ENCODE peak calls at places on chromosomes 6 and 20, in ten cellular contexts. Y is fibroblast of lung; J is SJSA1; E is cardiac muscle cell; T is left lung; F is K562; U is effector memory CD4-positive, alpha-beta T cell; R is CD8-positive, alpha-beta T cell; X is BE2C; K is esophagus squamous epithelium. C is an unnamed sample. For H3K36me3, the result is how much of the 10 kb centered on the place peaks cover.

GRCh38 chr20:34066476-34067090 is 45.5 kb downstream of the EIF2S2 start:
- DNase-seq in Y (no peak), J (no peak), E (peak), T (no peak), F (no peak), U (no peak), R (no peak), X (no peak), K (no peak), C (no peak)

GRCh38 chr6:106085687-106085983 is 501 bp upstream of the PRDM1 start:
- DNase-seq in Y (no peak), J (peak), E (no peak), T (no peak), F (no peak), U (no peak), R (no peak), X (no peak), K (no peak), C (no peak)

GRCh38 chr20:14717124-14718004 is 380.0 kb upstream of the FLRT3 start:
- DNase-seq in Y (no peak), J (no peak), E (no peak), T (no peak), F (no peak), U (no peak), R (no peak), X (no peak), K (no peak), C (no peak)

GRCh38 chr6:32255212-32256153 is 31.6 kb upstream of the NOTCH4 start:
- DNase-seq in Y (peak), J (peak), E (peak), T (peak), F (peak), U (peak), R (peak), X (peak), K (no peak), C (peak)

GRCh38 chr20:39152126-39152525 is 190.0 kb downstream of the DHX35 start:
- DNase-seq in Y (no peak), J (no peak), E (no peak), T (no peak), F (no peak), U (no peak), R (no peak), X (no peak), K (no peak), C (no peak)

GRCh38 chr20:47309806-47310426 is 46.6 kb downstream of the ZMYND8 start:
- DNase-seq in Y (no peak), J (no peak), E (no peak), T (no peak), F (no peak), U (no peak), R (no peak), X (no peak), K (no peak), C (no peak)

GRCh38 chr6:16318538-16318937 is 80.2 kb downstream of the GMPR start:
- DNase-seq in Y (peak), J (peak), E (peak), T (no peak), F (no peak), U (no peak), R (peak), X (no peak), K (no peak), C (no peak)

GRCh38 chr6:16471222-16471784 is 232.9 kb downstream of the GMPR start:
- DNase-seq in Y (peak), J (no peak), E (no peak), T (no peak), F (no peak), U (no peak), R (no peak), X (no peak), K (no peak), C (no peak)

GRCh38 chr20:56222201-56222600 is 26.3 kb upstream of the MC3R start:
- DNase-seq in Y (peak), J (no peak), E (no peak), T (no peak), F (no peak), U (no peak), R (no peak), X (no peak), K (no peak), C (no peak)

GRCh38 chr6:251920-252319 is 40.4 kb upstream of the DUSP22 start:
- DNase-seq in Y (no peak), J (no peak), E (no peak), T (no peak), F (no peak), U (no peak), R (no peak), X (no peak), K (no peak), C (no peak)

GRCh38 chr6:64217721-64218603 is 582.4 kb downstream of the PHF3 start:
- DNase-seq in Y (peak), J (peak), E (peak), T (no peak), F (no peak), U (no peak), R (no peak), X (no peak), K (no peak), C (no peak)

GRCh38 chr6:17267586-17267985 is 13.6 kb upstream of the RBM24 start:
- DNase-seq in Y (peak), J (no peak), E (no peak), T (no peak), F (no peak), U (no peak), R (no peak), X (no peak), K (no peak), C (no peak)

GRCh38 chr20:2065111-2065510 is 36.5 kb upstream of the STK35 start:
- DNase-seq in Y (no peak), J (no peak), E (no peak), T (no peak), F (no peak), U (no peak), R (no peak), X (no peak), K (no peak), C (no peak)

GRCh38 chr6:161618816-161619454 is 345.1 kb upstream of the AGPAT4 start:
- DNase-seq in Y (peak), J (peak), E (peak), T (no peak), F (peak), U (no peak), R (no peak), X (peak), K (no peak), C (no peak)

GRCh38 chr6:48883116-48883515 is 579.9 kb downstream of the MMUT start:
- DNase-seq in Y (no peak), J (no peak), E (peak), T (no peak), F (no peak), U (no peak), R (no peak), X (no peak), K (no peak), C (no peak)

GRCh38 chr6:160523223-160523622 is 140.9 kb downstream of the LPA start:
- DNase-seq in Y (no peak), J (no peak), E (no peak), T (no peak), F (peak), U (no peak), R (no peak), X (no peak), K (no peak), C (no peak)

GRCh38 chr20:50380697-50381040 is 129.5 kb upstream of the PTPN1 start:
- DNase-seq in Y (peak), J (peak), E (peak), T (no peak), F (no peak), U (no peak), R (no peak), X (peak), K (no peak), C (no peak)

GRCh38 chr20:35735828-35736470 is 6.1 kb downstream of the RBM39 start:
- DNase-seq in Y (no peak), J (no peak), E (no peak), T (no peak), F (no peak), U (no peak), R (no peak), X (no peak), K (no peak), C (no peak)

GRCh38 chr20:54475334-54476287 is at the start of gene DOK5:
- DNase-seq in Y (peak), J (no peak), E (peak), T (peak), F (no peak), U (no peak), R (no peak), X (no peak), K (no peak), C (no peak)

GRCh38 chr20:36653456-36653855 is 7.5 kb upstream of the SLA2 start:
- DNase-seq in Y (no peak), J (no peak), E (no peak), T (no peak), F (no peak), U (no peak), R (no peak), X (no peak), K (no peak), C (no peak)

GRCh38 chr6:39056681-39057080 is 8.1 kb downstream of the GLP1R start:
- DNase-seq in Y (no peak), J (no peak), E (no peak), T (no peak), F (no peak), U (no peak), R (no peak), X (no peak), K (no peak), C (no peak)

GRCh38 chr6:79544299-79544927 is 7.2 kb upstream of the LCA5 start:
- DNase-seq in Y (peak), J (peak), E (peak), T (no peak), F (peak), U (no peak), R (no peak), X (no peak), K (no peak), C (no peak)

GRCh38 chr6:137894779-137895385 is 27.8 kb downstream of the TNFAIP3 start:
- DNase-seq in Y (peak), J (no peak), E (no peak), T (no peak), F (no peak), U (no peak), R (no peak), X (no peak), K (no peak), C (no peak)

GRCh38 chr20:17077030-17077429 is 149.8 kb upstream of the PCSK2 start:
- DNase-seq in Y (no peak), J (no peak), E (no peak), T (no peak), F (no peak), U (no peak), R (no peak), X (no peak), K (no peak), C (no peak)

GRCh38 chr6:150118642-150119041 is 24.2 kb upstream of the PPP1R14C start:
- DNase-seq in Y (no peak), J (no peak), E (no peak), T (no peak), F (no peak), U (no peak), R (no peak), X (no peak), K (no peak), C (no peak)

GRCh38 chr6:39754493-39755115 is 29.4 kb upstream of the KIF6 start:
- DNase-seq in Y (no peak), J (no peak), E (peak), T (no peak), F (no peak), U (no peak), R (no peak), X (no peak), K (no peak), C (no peak)

GRCh38 chr6:18053555-18054445 is 66.4 kb upstream of the KIF13A start:
- DNase-seq in Y (no peak), J (no peak), E (no peak), T (no peak), F (peak), U (no peak), R (no peak), X (no peak), K (no peak), C (no peak)

GRCh38 chr6:23659125-23659524 is 466.9 kb upstream of the NRSN1 start:
- DNase-seq in Y (peak), J (no peak), E (peak), T (no peak), F (no peak), U (no peak), R (no peak), X (peak), K (no peak), C (no peak)

GRCh38 chr6:22363966-22364296 is 67.1 kb upstream of the PRL start:
- DNase-seq in Y (no peak), J (no peak), E (no peak), T (no peak), F (no peak), U (no peak), R (no peak), X (no peak), K (no peak), C (no peak)

GRCh38 chr6:147142684-147143245 is 61.5 kb upstream of the STXBP5 start:
- DNase-seq in Y (peak), J (no peak), E (no peak), T (no peak), F (no peak), U (no peak), R (no peak), X (no peak), K (no peak), C (no peak)

GRCh38 chr6:148414836-148415235 is 72.2 kb downstream of the SASH1 start:
- DNase-seq in Y (peak), J (peak), E (peak), T (no peak), F (no peak), U (no peak), R (no peak), X (no peak), K (no peak), C (no peak)

GRCh38 chr6:89412071-89413005 is at the start of gene RRAGD:
- DNase-seq in Y (no peak), J (no peak), E (peak), T (peak), F (peak), U (peak), R (peak), X (peak), K (no peak), C (no peak)

GRCh38 chr6:15996030-15996429 is 132.9 kb upstream of the MYLIP start:
- DNase-seq in Y (no peak), J (no peak), E (peak), T (no peak), F (peak), U (no peak), R (no peak), X (no peak), K (no peak), C (no peak)

GRCh38 chr20:40692240-40693011 is 3.4 kb upstream of the MAFB start:
- DNase-seq in Y (no peak), J (no peak), E (no peak), T (no peak), F (no peak), U (no peak), R (no peak), X (no peak), K (no peak), C (no peak)

DNA sequence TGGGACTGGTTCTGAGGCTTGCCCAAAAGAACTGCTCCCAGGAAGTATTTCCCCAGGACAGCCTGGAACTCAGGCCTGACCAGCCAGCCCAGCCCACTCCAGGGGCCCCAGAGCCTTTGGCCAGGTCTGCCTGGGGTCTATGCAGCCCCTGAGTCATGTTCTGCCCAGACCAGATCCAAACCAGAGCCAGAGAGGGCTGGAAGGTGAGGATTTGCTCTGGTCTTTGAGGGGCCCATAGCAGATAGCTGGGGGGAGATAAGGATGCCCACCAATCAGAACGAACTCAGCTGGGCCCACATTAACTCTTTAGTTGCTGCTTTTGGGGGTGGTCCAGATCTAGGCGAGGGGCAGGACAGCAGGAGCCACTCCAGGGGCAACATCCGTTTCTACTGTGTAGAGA is 16.8 kb downstream of the C6orf132 start:
- DNase-seq in Y (no peak), J (no peak), E (no peak), T (no peak), F (no peak), U (no peak), R (no peak), X (no peak), K (no peak), C (no peak)
- H3K36me3 ChIP-seq in Y (under half), J (under half), E (under half), T (under half), F (under half), U (under half), R (under half), X (under half), K (under half), C (under half)

GRCh38 chr20:62890444-62890843 is 28.8 kb upstream of the TCFL5 start:
- DNase-seq in Y (no peak), J (no peak), E (no peak), T (no peak), F (no peak), U (no peak), R (no peak), X (no peak), K (no peak), C (no peak)
- H3K36me3 ChIP-seq in Y (under half), J (half or more), E (half or more), T (half or more), F (half or more), U (half or more), R (half or more), X (half or more), K (half or more), C (under half)

GRCh38 chr20:37867289-37868195 is 35.4 kb upstream of the VSTM2L start:
- DNase-seq in Y (no peak), J (no peak), E (peak), T (no peak), F (no peak), U (no peak), R (no peak), X (no peak), K (no peak), C (no peak)

GRCh38 chr20:37866051-37866450 is 36.9 kb upstream of the VSTM2L start:
- DNase-seq in Y (no peak), J (no peak), E (no peak), T (no peak), F (no peak), U (no peak), R (no peak), X (no peak), K (no peak), C (no peak)

GRCh38 chr20:37859406-37860171 is 43.3 kb upstream of the VSTM2L start:
- DNase-seq in Y (no peak), J (no peak), E (no peak), T (no peak), F (no peak), U (no peak), R (no peak), X (no peak), K (no peak), C (no peak)

GRCh38 chr20:37864275-37864674 is 38.7 kb upstream of the VSTM2L start:
- DNase-seq in Y (no peak), J (no peak), E (no peak), T (no peak), F (no peak), U (no peak), R (no peak), X (no peak), K (no peak), C (no peak)

GRCh38 chr20:37863289-37863688 is 39.6 kb upstream of the VSTM2L start:
- DNase-seq in Y (no peak), J (no peak), E (no peak), T (no peak), F (no peak), U (no peak), R (no peak), X (no peak), K (no peak), C (no peak)
- H3K36me3 ChIP-seq in Y (under half), J (under half), E (under half), T (half or more), F (under half), U (under half), R (under half), X (under half), K (under half), C (under half)

GRCh38 chr6:134686071-134686470 is 263.8 kb downstream of the ALDH8A1 start:
- DNase-seq in Y (peak), J (no peak), E (no peak), T (no peak), F (no peak), U (no peak), R (no peak), X (no peak), K (no peak), C (no peak)

GRCh38 chr6:134689177-134689576 is 260.7 kb downstream of the ALDH8A1 start:
- DNase-seq in Y (no peak), J (no peak), E (no peak), T (no peak), F (no peak), U (no peak), R (no peak), X (peak), K (no peak), C (no peak)

GRCh38 chr6:134689676-134690447 is 260.0 kb downstream of the ALDH8A1 start:
- DNase-seq in Y (no peak), J (no peak), E (no peak), T (no peak), F (no peak), U (no peak), R (no peak), X (peak), K (no peak), C (no peak)

GRCh38 chr6:134692008-134692407 is 257.9 kb downstream of the ALDH8A1 start:
- DNase-seq in Y (no peak), J (no peak), E (no peak), T (no peak), F (no peak), U (no peak), R (no peak), X (no peak), K (no peak), C (no peak)

DNA sequence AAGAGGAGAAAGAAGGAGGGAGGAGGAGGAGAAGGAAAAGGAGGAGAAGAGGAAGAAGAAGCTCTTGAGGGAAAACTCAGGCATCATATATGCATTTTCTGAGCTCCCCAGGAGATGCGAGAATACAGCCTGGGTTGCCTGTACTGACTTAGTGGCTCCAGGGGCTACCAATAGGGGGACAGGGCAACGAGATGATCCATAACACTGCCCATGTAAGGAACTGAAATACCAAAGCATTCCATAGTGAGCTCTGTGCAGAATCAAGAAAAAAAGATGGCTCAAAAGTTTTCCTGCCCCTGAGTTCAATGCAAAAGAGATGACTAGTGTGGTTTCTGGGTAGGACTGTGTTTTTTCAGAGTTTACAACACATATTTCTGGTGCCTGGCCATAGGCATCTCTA is 258.7 kb downstream of the ALDH8A1 start:
- DNase-seq in Y (no peak), J (no peak), E (no peak), T (no peak), F (no peak), U (no peak), R (no peak), X (no peak), K (no peak), C (no peak)
- H3K36me3 ChIP-seq in Y (under half), J (under half), E (under half), T (under half), F (under half), U (under half), R (under half), X (under half), K (under half), C (under half)

GRCh38 chr6:3013901-3014674 is 14.4 kb downstream of the NQO2 start:
- DNase-seq in Y (no peak), J (no peak), E (no peak), T (no peak), F (no peak), U (no peak), R (no peak), X (no peak), K (no peak), C (no peak)
- H3K36me3 ChIP-seq in Y (under half), J (half or more), E (under half), T (half or more), F (half or more), U (under half), R (under half), X (under half), K (under half), C (under half)

DNA sequence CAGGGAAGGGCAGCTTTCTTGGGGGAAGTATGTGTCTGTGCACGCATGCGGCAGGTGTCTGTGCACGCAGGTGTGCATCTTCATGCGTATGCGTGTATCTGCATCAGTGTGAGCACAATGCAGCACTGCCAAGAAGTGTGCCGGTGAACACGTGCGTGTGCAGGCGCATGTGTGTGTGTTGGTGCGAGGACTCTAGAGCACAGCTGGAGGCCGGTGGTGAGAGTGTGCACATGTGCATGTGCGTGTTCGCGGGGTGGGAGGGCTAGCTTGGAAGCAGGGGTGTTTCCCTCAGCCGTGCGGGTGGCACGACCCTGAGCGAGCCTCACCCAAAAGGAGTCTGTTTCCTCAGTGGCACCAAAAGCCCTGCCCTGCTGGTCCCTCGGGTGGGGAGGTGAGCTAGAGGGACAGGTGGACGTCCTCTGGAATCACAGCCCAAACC is 7.5 kb downstream of the SLC17A9 start:
- DNase-seq in Y (no peak), J (no peak), E (no peak), T (no peak), F (no peak), U (no peak), R (no peak), X (no peak), K (no peak), C (no peak)
- H3K36me3 ChIP-seq in Y (under half), J (under half), E (under half), T (half or more), F (under half), U (under half), R (under half), X (under half), K (under half), C (under half)

GRCh38 chr6:13669476-13669875 is 42.2 kb downstream of the RANBP9 start:
- DNase-seq in Y (no peak), J (no peak), E (no peak), T (no peak), F (no peak), U (no peak), R (no peak), X (no peak), K (no peak), C (no peak)
- H3K36me3 ChIP-seq in Y (under half), J (under half), E (under half), T (under half), F (under half), U (under half), R (under half), X (under half), K (under half), C (under half)

GRCh38 chr6:158244373-158244772 is 67.9 kb upstream of the TULP4 start:
- DNase-seq in Y (no peak), J (no peak), E (no peak), T (no peak), F (no peak), U (no peak), R (no peak), X (no peak), K (no peak), C (no peak)
- H3K36me3 ChIP-seq in Y (under half), J (under half), E (under half), T (under half), F (under half), U (under half), R (under half), X (under half), K (under half), C (under half)